ENCODE peak calls at places on chromosomes 5 and 9, in eight cellular contexts. One of them, this sample, is unnamed.

GRCh38 chr9:72948906-72949582 is 3.8 kb downstream of the ALDH1A1 start:
- DNase-seq in astrocyte: no peak
- DNase-seq in GM06990: no peak
- DNase-seq in fibroblast of pulmonary artery: no peak
- DNase-seq in aorta: no peak
- DNase-seq in mammary epithelial cell: no peak
- DNase-seq in PC-9: no peak
- DNase-seq in psoas muscle: no peak
- DNase-seq in this sample: no peak

GRCh38 chr5:135913713-135914626 is 18.3 kb upstream of the IL9 start:
- DNase-seq in astrocyte: no peak
- DNase-seq in GM06990: no peak
- DNase-seq in fibroblast of pulmonary artery: no peak
- DNase-seq in aorta: no peak
- DNase-seq in mammary epithelial cell: no peak
- DNase-seq in PC-9: no peak
- DNase-seq in psoas muscle: no peak
- DNase-seq in this sample: no peak

GRCh38 chr9:121282309-121283071 is 14.5 kb downstream of the GSN start:
- DNase-seq in astrocyte: peak
- DNase-seq in GM06990: no peak
- DNase-seq in fibroblast of pulmonary artery: peak
- DNase-seq in aorta: peak
- DNase-seq in mammary epithelial cell: peak
- DNase-seq in PC-9: peak
- DNase-seq in psoas muscle: peak
- DNase-seq in this sample: peak

GRCh38 chr9:132538071-132538470 is 44.3 kb upstream of the BARHL1 start:
- DNase-seq in astrocyte: no peak
- DNase-seq in GM06990: no peak
- DNase-seq in fibroblast of pulmonary artery: no peak
- DNase-seq in aorta: no peak
- DNase-seq in mammary epithelial cell: no peak
- DNase-seq in PC-9: no peak
- DNase-seq in psoas muscle: no peak
- DNase-seq in this sample: no peak

GRCh38 chr5:31232273-31232888 is 38.9 kb downstream of the CDH6 start:
- DNase-seq in astrocyte: peak
- DNase-seq in GM06990: no peak
- DNase-seq in fibroblast of pulmonary artery: peak
- DNase-seq in aorta: no peak
- DNase-seq in mammary epithelial cell: peak
- DNase-seq in PC-9: peak
- DNase-seq in psoas muscle: no peak
- DNase-seq in this sample: no peak

GRCh38 chr5:1110260-1110929 is 1.5 kb downstream of the SLC12A7 start:
- DNase-seq in astrocyte: no peak
- DNase-seq in GM06990: no peak
- DNase-seq in fibroblast of pulmonary artery: no peak
- DNase-seq in aorta: no peak
- DNase-seq in mammary epithelial cell: no peak
- DNase-seq in PC-9: peak
- DNase-seq in psoas muscle: no peak
- DNase-seq in this sample: no peak

GRCh38 chr9:85224301-85224700 is 517.5 kb downstream of the AGTPBP1 start:
- DNase-seq in astrocyte: no peak
- DNase-seq in GM06990: no peak
- DNase-seq in fibroblast of pulmonary artery: no peak
- DNase-seq in aorta: no peak
- DNase-seq in mammary epithelial cell: no peak
- DNase-seq in PC-9: no peak
- DNase-seq in psoas muscle: no peak
- DNase-seq in this sample: no peak

GRCh38 chr9:124697326-124698200 is 73.5 kb downstream of the NR6A1 start:
- DNase-seq in astrocyte: peak
- DNase-seq in GM06990: no peak
- DNase-seq in fibroblast of pulmonary artery: peak
- DNase-seq in aorta: no peak
- DNase-seq in mammary epithelial cell: peak
- DNase-seq in PC-9: no peak
- DNase-seq in psoas muscle: no peak
- DNase-seq in this sample: no peak

GRCh38 chr9:4796988-4797956 is 4.5 kb downstream of the RCL1 start:
- DNase-seq in astrocyte: peak
- DNase-seq in GM06990: no peak
- DNase-seq in fibroblast of pulmonary artery: peak
- DNase-seq in aorta: no peak
- DNase-seq in mammary epithelial cell: no peak
- DNase-seq in PC-9: peak
- DNase-seq in psoas muscle: no peak
- DNase-seq in this sample: no peak

GRCh38 chr5:28725001-28725400 is 1686.6 kb upstream of the CDH9 start:
- DNase-seq in astrocyte: no peak
- DNase-seq in GM06990: no peak
- DNase-seq in fibroblast of pulmonary artery: no peak
- DNase-seq in aorta: no peak
- DNase-seq in mammary epithelial cell: no peak
- DNase-seq in PC-9: no peak
- DNase-seq in psoas muscle: no peak
- DNase-seq in this sample: no peak

GRCh38 chr9:73855206-73855605 is 641.9 kb upstream of the RORB start:
- DNase-seq in astrocyte: no peak
- DNase-seq in GM06990: no peak
- DNase-seq in fibroblast of pulmonary artery: no peak
- DNase-seq in aorta: no peak
- DNase-seq in mammary epithelial cell: no peak
- DNase-seq in PC-9: no peak
- DNase-seq in psoas muscle: no peak
- DNase-seq in this sample: no peak

GRCh38 chr5:11300736-11301135 is 539.7 kb upstream of the DAP start:
- DNase-seq in astrocyte: no peak
- DNase-seq in GM06990: no peak
- DNase-seq in fibroblast of pulmonary artery: no peak
- DNase-seq in aorta: no peak
- DNase-seq in mammary epithelial cell: no peak
- DNase-seq in PC-9: no peak
- DNase-seq in psoas muscle: no peak
- DNase-seq in this sample: no peak

GRCh38 chr5:86570427-86571083 is 47.2 kb upstream of the COX7C start:
- DNase-seq in astrocyte: no peak
- DNase-seq in GM06990: peak
- DNase-seq in fibroblast of pulmonary artery: no peak
- DNase-seq in aorta: no peak
- DNase-seq in mammary epithelial cell: no peak
- DNase-seq in PC-9: no peak
- DNase-seq in psoas muscle: peak
- DNase-seq in this sample: no peak

GRCh38 chr5:109682383-109682782 is 7.3 kb upstream of the MAN2A1 start:
- DNase-seq in astrocyte: no peak
- DNase-seq in GM06990: no peak
- DNase-seq in fibroblast of pulmonary artery: no peak
- DNase-seq in aorta: no peak
- DNase-seq in mammary epithelial cell: peak
- DNase-seq in PC-9: no peak
- DNase-seq in psoas muscle: no peak
- DNase-seq in this sample: no peak

GRCh38 chr9:68560131-68560844 is 19.6 kb upstream of the TMEM252 start:
- DNase-seq in astrocyte: no peak
- DNase-seq in GM06990: peak
- DNase-seq in fibroblast of pulmonary artery: peak
- DNase-seq in aorta: peak
- DNase-seq in mammary epithelial cell: no peak
- DNase-seq in PC-9: no peak
- DNase-seq in psoas muscle: peak
- DNase-seq in this sample: no peak

GRCh38 chr9:124251605-124252366 is 6.0 kb upstream of the NEK6 start:
- DNase-seq in astrocyte: peak
- DNase-seq in GM06990: no peak
- DNase-seq in fibroblast of pulmonary artery: peak
- DNase-seq in aorta: no peak
- DNase-seq in mammary epithelial cell: no peak
- DNase-seq in PC-9: no peak
- DNase-seq in psoas muscle: peak
- DNase-seq in this sample: peak

GRCh38 chr5:181118369-181118768 is 12.6 kb downstream of the OR2V1 start:
- DNase-seq in astrocyte: no peak
- DNase-seq in GM06990: no peak
- DNase-seq in fibroblast of pulmonary artery: no peak
- DNase-seq in aorta: no peak
- DNase-seq in mammary epithelial cell: no peak
- DNase-seq in PC-9: no peak
- DNase-seq in psoas muscle: no peak
- DNase-seq in this sample: no peak

GRCh38 chr9:17706347-17706746 is 127.5 kb downstream of the SH3GL2 start:
- DNase-seq in astrocyte: no peak
- DNase-seq in GM06990: no peak
- DNase-seq in fibroblast of pulmonary artery: no peak
- DNase-seq in aorta: no peak
- DNase-seq in mammary epithelial cell: no peak
- DNase-seq in PC-9: no peak
- DNase-seq in psoas muscle: no peak
- DNase-seq in this sample: no peak

DNA sequence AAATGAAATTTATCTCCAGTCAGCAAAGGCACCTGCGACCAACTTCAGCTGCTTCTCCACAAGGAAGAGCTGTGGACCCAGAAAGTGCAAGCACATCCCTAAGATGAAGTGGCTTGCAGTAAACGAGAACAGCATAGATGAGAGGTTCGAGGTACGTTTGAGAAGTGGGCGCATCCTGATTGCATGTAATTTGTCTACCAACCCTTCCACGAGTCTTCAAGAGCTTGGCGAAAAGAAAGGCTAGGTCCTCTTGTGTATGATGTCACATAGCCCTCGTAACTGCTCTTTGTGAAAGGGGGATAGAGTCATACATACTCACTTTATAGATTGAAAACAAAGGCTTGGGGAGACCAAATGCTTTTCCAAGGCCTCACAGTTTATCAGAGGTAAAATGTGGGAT is 6.0 kb upstream of the LCP2 start:
- DNase-seq in astrocyte: no peak
- DNase-seq in GM06990: no peak
- DNase-seq in fibroblast of pulmonary artery: no peak
- DNase-seq in aorta: no peak
- DNase-seq in mammary epithelial cell: no peak
- DNase-seq in PC-9: no peak
- DNase-seq in psoas muscle: no peak
- DNase-seq in this sample: no peak
- H3K4me3 ChIP-seq in astrocyte: no peak
- H3K4me3 ChIP-seq in GM06990: no peak
- H3K4me3 ChIP-seq in fibroblast of pulmonary artery: no peak
- H3K4me3 ChIP-seq in aorta: no peak
- H3K4me3 ChIP-seq in mammary epithelial cell: no peak
- H3K4me3 ChIP-seq in PC-9: no peak
- H3K4me3 ChIP-seq in psoas muscle: no peak
- H3K4me3 ChIP-seq in this sample: no peak

GRCh38 chr9:36064448-36065037 is 27.8 kb downstream of the RECK start:
- DNase-seq in astrocyte: peak
- DNase-seq in GM06990: no peak
- DNase-seq in fibroblast of pulmonary artery: peak
- DNase-seq in aorta: no peak
- DNase-seq in mammary epithelial cell: peak
- DNase-seq in PC-9: no peak
- DNase-seq in psoas muscle: no peak
- DNase-seq in this sample: no peak
- H3K4me3 ChIP-seq in astrocyte: no peak
- H3K4me3 ChIP-seq in GM06990: no peak
- H3K4me3 ChIP-seq in fibroblast of pulmonary artery: no peak
- H3K4me3 ChIP-seq in aorta: no peak
- H3K4me3 ChIP-seq in mammary epithelial cell: no peak
- H3K4me3 ChIP-seq in PC-9: no peak
- H3K4me3 ChIP-seq in psoas muscle: no peak
- H3K4me3 ChIP-seq in this sample: no peak

DNA sequence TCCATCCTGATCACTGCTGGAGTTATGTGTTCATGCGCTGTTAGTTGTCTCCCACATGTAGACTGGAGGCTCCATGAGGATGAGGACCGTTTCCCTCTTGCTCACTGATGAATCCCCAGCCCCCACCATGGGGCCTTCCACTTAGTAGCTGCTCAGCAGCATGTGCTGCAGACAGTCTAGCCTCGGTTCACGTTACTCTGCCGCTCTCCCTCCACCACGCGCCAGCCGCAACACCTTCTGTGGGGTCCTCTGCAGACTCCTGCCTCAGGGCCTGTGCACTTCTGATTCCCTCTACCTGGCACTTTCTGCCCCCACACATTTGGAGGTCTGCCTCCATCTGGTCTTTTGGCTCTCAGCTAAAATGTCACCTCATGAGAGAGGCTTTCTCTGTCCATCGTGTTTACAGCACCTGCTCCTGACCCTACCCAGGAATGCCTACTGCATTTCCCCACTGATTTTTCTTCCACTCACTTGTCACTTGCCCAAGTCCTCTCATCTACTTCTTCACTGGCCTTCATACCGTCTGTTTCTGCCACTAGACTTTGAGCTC is 36.3 kb downstream of the STK10 start:
- DNase-seq in astrocyte: no peak
- DNase-seq in GM06990: no peak
- DNase-seq in fibroblast of pulmonary artery: no peak
- DNase-seq in aorta: no peak
- DNase-seq in mammary epithelial cell: no peak
- DNase-seq in PC-9: no peak
- DNase-seq in psoas muscle: no peak
- DNase-seq in this sample: peak
- H3K4me3 ChIP-seq in astrocyte: no peak
- H3K4me3 ChIP-seq in GM06990: no peak
- H3K4me3 ChIP-seq in fibroblast of pulmonary artery: no peak
- H3K4me3 ChIP-seq in aorta: no peak
- H3K4me3 ChIP-seq in mammary epithelial cell: no peak
- H3K4me3 ChIP-seq in PC-9: no peak
- H3K4me3 ChIP-seq in psoas muscle: no peak
- H3K4me3 ChIP-seq in this sample: no peak

GRCh38 chr5:119358901-119359603 is 3.2 kb downstream of the TNFAIP8 start:
- DNase-seq in astrocyte: no peak
- DNase-seq in GM06990: no peak
- DNase-seq in fibroblast of pulmonary artery: no peak
- DNase-seq in aorta: no peak
- DNase-seq in mammary epithelial cell: no peak
- DNase-seq in PC-9: no peak
- DNase-seq in psoas muscle: no peak
- DNase-seq in this sample: no peak

GRCh38 chr5:119359737-119360413 is 4.1 kb downstream of the TNFAIP8 start:
- DNase-seq in astrocyte: no peak
- DNase-seq in GM06990: no peak
- DNase-seq in fibroblast of pulmonary artery: no peak
- DNase-seq in aorta: no peak
- DNase-seq in mammary epithelial cell: no peak
- DNase-seq in PC-9: no peak
- DNase-seq in psoas muscle: no peak
- DNase-seq in this sample: no peak

GRCh38 chr5:119356384-119357188 is 767 bp downstream of the TNFAIP8 start:
- DNase-seq in astrocyte: no peak
- DNase-seq in GM06990: no peak
- DNase-seq in fibroblast of pulmonary artery: no peak
- DNase-seq in aorta: no peak
- DNase-seq in mammary epithelial cell: no peak
- DNase-seq in PC-9: no peak
- DNase-seq in psoas muscle: no peak
- DNase-seq in this sample: no peak

GRCh38 chr5:119357309-119357708 is 1.5 kb downstream of the TNFAIP8 start:
- DNase-seq in astrocyte: no peak
- DNase-seq in GM06990: no peak
- DNase-seq in fibroblast of pulmonary artery: no peak
- DNase-seq in aorta: no peak
- DNase-seq in mammary epithelial cell: no peak
- DNase-seq in PC-9: no peak
- DNase-seq in psoas muscle: no peak
- DNase-seq in this sample: no peak

GRCh38 chr5:119357815-119358559 is 2.2 kb downstream of the TNFAIP8 start:
- DNase-seq in astrocyte: no peak
- DNase-seq in GM06990: no peak
- DNase-seq in fibroblast of pulmonary artery: no peak
- DNase-seq in aorta: no peak
- DNase-seq in mammary epithelial cell: no peak
- DNase-seq in PC-9: no peak
- DNase-seq in psoas muscle: no peak
- DNase-seq in this sample: no peak
- H3K4me3 ChIP-seq in astrocyte: no peak
- H3K4me3 ChIP-seq in GM06990: peak
- H3K4me3 ChIP-seq in fibroblast of pulmonary artery: no peak
- H3K4me3 ChIP-seq in aorta: no peak
- H3K4me3 ChIP-seq in mammary epithelial cell: no peak
- H3K4me3 ChIP-seq in PC-9: peak
- H3K4me3 ChIP-seq in psoas muscle: peak
- H3K4me3 ChIP-seq in this sample: peak

This sample was measured in suprapubic skin.